ENCODE peak calls at places on chromosomes 7 and 10, in seven cellular contexts. One of them, this sample, is unnamed.

GRCh38 chr10:17673517-17674051 is 29.6 kb downstream of the STAM start:
- DNase-seq in A549: peak; percentile 66
- DNase-seq in ovary: no peak
- DNase-seq in NB4: peak; percentile 25
- DNase-seq in breast epithelium: no peak
- DNase-seq in uterus: no peak
- DNase-seq in IMR-90: peak; percentile 95
- DNase-seq in this sample: peak; percentile 45

GRCh38 chr10:3397231-3397630 is 224.6 kb upstream of the PITRM1 start:
- DNase-seq in breast epithelium: no peak
- DNase-seq in NB4: no peak
- DNase-seq in uterus: no peak
- DNase-seq in A549: peak; percentile 10
- DNase-seq in IMR-90: peak; percentile 40
- DNase-seq in ovary: no peak
- DNase-seq in this sample: no peak

GRCh38 chr10:133460208-133460769 is 6.5 kb downstream of the SCART1 start:
- DNase-seq in IMR-90: no peak
- DNase-seq in uterus: no peak
- DNase-seq in breast epithelium: no peak
- DNase-seq in NB4: no peak
- DNase-seq in A549: no peak
- DNase-seq in ovary: no peak
- DNase-seq in this sample: no peak

GRCh38 chr7:140159487-140159886 is 17.3 kb downstream of the KDM7A start:
- DNase-seq in NB4: no peak
- DNase-seq in ovary: no peak
- DNase-seq in breast epithelium: no peak
- DNase-seq in A549: no peak
- DNase-seq in uterus: no peak
- DNase-seq in IMR-90: peak; percentile 38
- DNase-seq in this sample: no peak

GRCh38 chr10:24465899-24466615 is 257.1 kb downstream of the KIAA1217 start:
- DNase-seq in uterus: no peak
- DNase-seq in A549: peak; percentile 89
- DNase-seq in IMR-90: peak; percentile 96
- DNase-seq in breast epithelium: no peak
- DNase-seq in NB4: peak; percentile 86
- DNase-seq in ovary: no peak
- DNase-seq in this sample: peak; percentile 28

GRCh38 chr10:16408379-16408778 is 28.4 kb upstream of the PTER start:
- DNase-seq in NB4: no peak
- DNase-seq in breast epithelium: no peak
- DNase-seq in uterus: no peak
- DNase-seq in ovary: no peak
- DNase-seq in IMR-90: no peak
- DNase-seq in A549: no peak
- DNase-seq in this sample: no peak

GRCh38 chr7:1526271-1526754 is 4.2 kb upstream of the MAFK start:
- DNase-seq in breast epithelium: no peak
- DNase-seq in uterus: no peak
- DNase-seq in ovary: no peak
- DNase-seq in NB4: no peak
- DNase-seq in IMR-90: no peak
- DNase-seq in A549: no peak
- DNase-seq in this sample: no peak

GRCh38 chr10:113297226-113297625 is 255.6 kb upstream of the HABP2 start:
- DNase-seq in NB4: no peak
- DNase-seq in IMR-90: peak; percentile 14
- DNase-seq in uterus: no peak
- DNase-seq in ovary: no peak
- DNase-seq in A549: no peak
- DNase-seq in breast epithelium: no peak
- DNase-seq in this sample: peak; percentile 29

GRCh38 chr7:151890355-151891004 is 13.6 kb upstream of the PRKAG2 start:
- DNase-seq in A549: no peak
- DNase-seq in breast epithelium: no peak
- DNase-seq in ovary: no peak
- DNase-seq in uterus: no peak
- DNase-seq in NB4: peak; percentile 71
- DNase-seq in IMR-90: no peak
- DNase-seq in this sample: no peak

GRCh38 chr7:121510302-121510701 is 114.2 kb upstream of the FAM3C start:
- DNase-seq in ovary: no peak
- DNase-seq in A549: no peak
- DNase-seq in NB4: peak; percentile 20
- DNase-seq in breast epithelium: no peak
- DNase-seq in IMR-90: no peak
- DNase-seq in uterus: no peak
- DNase-seq in this sample: no peak

GRCh38 chr7:15837627-15838026 is 151.1 kb upstream of the MEOX2 start:
- DNase-seq in uterus: no peak
- DNase-seq in A549: no peak
- DNase-seq in IMR-90: no peak
- DNase-seq in breast epithelium: no peak
- DNase-seq in NB4: no peak
- DNase-seq in ovary: no peak
- DNase-seq in this sample: no peak

GRCh38 chr7:135771961-135772638 is 23.5 kb upstream of the FAM180A start:
- DNase-seq in breast epithelium: no peak
- DNase-seq in uterus: no peak
- DNase-seq in ovary: no peak
- DNase-seq in IMR-90: peak; percentile 90
- DNase-seq in A549: no peak
- DNase-seq in NB4: peak; percentile 89
- DNase-seq in this sample: no peak

GRCh38 chr7:103597606-103598005 is 151.6 kb upstream of the SLC26A5 start:
- DNase-seq in breast epithelium: no peak
- DNase-seq in ovary: no peak
- DNase-seq in uterus: no peak
- DNase-seq in A549: no peak
- DNase-seq in NB4: no peak
- DNase-seq in IMR-90: no peak
- DNase-seq in this sample: no peak

GRCh38 chr7:921581-922333 is 32.7 kb downstream of the ADAP1 start:
- DNase-seq in ovary: peak; percentile 32
- DNase-seq in NB4: no peak
- DNase-seq in uterus: peak; percentile 8
- DNase-seq in IMR-90: no peak
- DNase-seq in breast epithelium: peak; percentile 46
- DNase-seq in A549: no peak
- DNase-seq in this sample: no peak

DNA sequence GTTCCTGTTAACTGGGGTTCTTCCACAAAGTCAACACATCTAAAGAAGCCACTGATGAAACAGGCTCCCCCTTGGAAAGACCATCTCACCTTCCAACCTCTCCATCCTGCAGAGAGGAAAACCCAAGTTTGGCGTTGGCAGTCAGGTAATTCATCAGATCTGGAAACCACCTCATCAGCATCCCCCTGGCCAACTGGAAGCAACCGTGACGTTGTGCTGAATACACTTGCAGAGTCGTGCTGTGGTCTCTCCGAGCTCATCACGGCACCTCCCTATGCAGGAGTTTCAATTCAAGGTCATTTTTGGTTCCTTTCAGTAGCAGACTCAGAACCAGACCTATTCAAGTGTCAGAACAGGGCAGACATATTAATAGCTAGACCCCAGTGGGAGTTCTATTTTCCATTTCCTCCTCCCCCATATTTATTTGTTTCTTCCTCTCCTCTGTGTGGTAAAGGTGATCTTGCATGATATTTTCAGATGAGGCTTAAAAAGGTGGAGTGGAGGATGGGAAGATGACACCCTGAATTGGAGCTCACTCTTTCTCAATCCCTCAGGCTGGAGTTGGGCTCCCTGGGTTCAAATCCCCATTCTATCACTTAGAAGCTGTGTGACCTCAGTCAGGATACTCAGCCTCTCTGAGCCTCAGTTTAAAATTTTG is 149.1 kb upstream of the ADO start:
- DNase-seq in ovary: no peak
- DNase-seq in NB4: no peak
- DNase-seq in uterus: no peak
- DNase-seq in A549: no peak
- DNase-seq in breast epithelium: no peak
- DNase-seq in IMR-90: no peak
- DNase-seq in this sample: no peak
- TF ChIP-seq POLR2A in ovary: no peak
- TF ChIP-seq POLR2A in NB4: no peak
- TF ChIP-seq POLR2A in uterus: no peak
- TF ChIP-seq POLR2A in A549: no peak
- TF ChIP-seq POLR2A in breast epithelium: no peak
- TF ChIP-seq POLR2A in IMR-90: no peak
- TF ChIP-seq POLR2A in this sample: no peak

DNA sequence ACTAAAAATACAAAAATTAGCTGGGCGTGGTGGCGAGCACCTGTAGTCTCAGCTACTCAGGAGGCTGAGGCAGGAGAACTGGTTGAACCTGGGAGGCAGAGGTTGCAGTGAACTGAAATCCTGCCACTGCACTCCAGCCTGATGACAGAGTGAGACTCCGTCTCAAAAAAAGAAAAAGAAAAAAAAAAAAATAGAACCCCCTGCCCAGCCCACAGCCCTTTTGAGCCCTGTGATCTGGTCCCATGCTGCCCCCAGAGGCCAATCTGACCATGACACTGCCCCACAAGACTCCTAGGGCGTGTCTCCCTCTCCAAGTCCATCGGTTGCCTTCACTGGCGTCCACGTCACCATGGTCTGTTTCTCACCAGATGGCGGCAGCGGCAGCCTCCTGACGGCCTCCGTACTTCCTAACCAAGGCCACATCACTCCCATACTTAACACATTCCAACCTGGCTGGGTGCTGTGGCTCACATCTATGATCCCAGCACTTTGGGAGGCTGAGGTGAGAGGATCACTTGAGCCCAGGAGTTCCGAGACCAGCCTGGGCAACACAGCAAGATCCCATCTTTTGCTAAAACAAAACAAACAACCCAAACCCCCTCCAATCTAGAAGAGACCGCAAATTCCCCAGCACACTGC is 18.0 kb downstream of the STX1A start:
- DNase-seq in A549: peak; percentile 74
- DNase-seq in IMR-90: peak; percentile 33
- DNase-seq in breast epithelium: no peak
- DNase-seq in NB4: peak; percentile 65
- DNase-seq in ovary: peak; percentile 62
- DNase-seq in uterus: no peak
- DNase-seq in this sample: no peak
- TF ChIP-seq POLR2A in A549: no peak
- TF ChIP-seq POLR2A in IMR-90: no peak
- TF ChIP-seq POLR2A in breast epithelium: no peak
- TF ChIP-seq POLR2A in NB4: no peak
- TF ChIP-seq POLR2A in ovary: no peak
- TF ChIP-seq POLR2A in uterus: no peak
- TF ChIP-seq POLR2A in this sample: no peak

DNA sequence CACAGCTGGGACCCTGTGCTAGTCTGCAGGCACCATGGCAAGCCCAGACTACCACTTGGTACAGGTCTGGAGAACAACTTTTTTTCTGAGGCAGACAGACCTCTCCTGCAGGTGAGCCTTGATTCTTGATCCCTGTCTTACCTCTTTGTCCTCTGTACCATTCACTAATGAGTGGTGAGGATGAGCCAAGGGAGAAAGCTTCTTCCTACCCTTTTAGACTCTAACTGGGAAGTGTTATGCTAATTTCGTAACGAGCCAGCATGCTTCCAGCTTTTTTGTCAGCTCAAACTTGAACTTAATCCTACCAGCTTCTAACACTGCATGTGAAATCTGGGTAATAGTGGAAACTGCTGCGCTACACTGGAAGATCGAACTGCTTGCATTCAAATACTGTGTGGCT is 87.0 kb downstream of the NEUROD6 start:
- DNase-seq in IMR-90: no peak
- DNase-seq in ovary: no peak
- DNase-seq in breast epithelium: no peak
- DNase-seq in uterus: no peak
- DNase-seq in NB4: no peak
- DNase-seq in A549: no peak
- DNase-seq in this sample: no peak
- TF ChIP-seq POLR2A in IMR-90: no peak
- TF ChIP-seq POLR2A in ovary: no peak
- TF ChIP-seq POLR2A in breast epithelium: no peak
- TF ChIP-seq POLR2A in uterus: no peak
- TF ChIP-seq POLR2A in NB4: no peak
- TF ChIP-seq POLR2A in A549: no peak
- TF ChIP-seq POLR2A in this sample: no peak

GRCh38 chr7:47473499-47474210 is 108.3 kb downstream of the TNS3 start:
- DNase-seq in uterus: no peak
- DNase-seq in IMR-90: peak; percentile 58
- DNase-seq in NB4: peak; percentile 54
- DNase-seq in ovary: no peak
- DNase-seq in breast epithelium: no peak
- DNase-seq in A549: no peak
- DNase-seq in this sample: no peak

GRCh38 chr7:47477191-47478016 is 104.5 kb downstream of the TNS3 start:
- DNase-seq in breast epithelium: no peak
- DNase-seq in uterus: no peak
- DNase-seq in NB4: no peak
- DNase-seq in IMR-90: no peak
- DNase-seq in A549: no peak
- DNase-seq in ovary: no peak
- DNase-seq in this sample: no peak

GRCh38 chr7:47474211-47474936 is 107.5 kb downstream of the TNS3 start:
- DNase-seq in ovary: no peak
- DNase-seq in uterus: no peak
- DNase-seq in A549: no peak
- DNase-seq in IMR-90: peak; percentile 28
- DNase-seq in NB4: no peak
- DNase-seq in breast epithelium: no peak
- DNase-seq in this sample: no peak

GRCh38 chr7:47475880-47476227 is 106.1 kb downstream of the TNS3 start:
- DNase-seq in uterus: no peak
- DNase-seq in A549: no peak
- DNase-seq in IMR-90: no peak
- DNase-seq in NB4: no peak
- DNase-seq in breast epithelium: no peak
- DNase-seq in ovary: no peak
- DNase-seq in this sample: no peak

DNA sequence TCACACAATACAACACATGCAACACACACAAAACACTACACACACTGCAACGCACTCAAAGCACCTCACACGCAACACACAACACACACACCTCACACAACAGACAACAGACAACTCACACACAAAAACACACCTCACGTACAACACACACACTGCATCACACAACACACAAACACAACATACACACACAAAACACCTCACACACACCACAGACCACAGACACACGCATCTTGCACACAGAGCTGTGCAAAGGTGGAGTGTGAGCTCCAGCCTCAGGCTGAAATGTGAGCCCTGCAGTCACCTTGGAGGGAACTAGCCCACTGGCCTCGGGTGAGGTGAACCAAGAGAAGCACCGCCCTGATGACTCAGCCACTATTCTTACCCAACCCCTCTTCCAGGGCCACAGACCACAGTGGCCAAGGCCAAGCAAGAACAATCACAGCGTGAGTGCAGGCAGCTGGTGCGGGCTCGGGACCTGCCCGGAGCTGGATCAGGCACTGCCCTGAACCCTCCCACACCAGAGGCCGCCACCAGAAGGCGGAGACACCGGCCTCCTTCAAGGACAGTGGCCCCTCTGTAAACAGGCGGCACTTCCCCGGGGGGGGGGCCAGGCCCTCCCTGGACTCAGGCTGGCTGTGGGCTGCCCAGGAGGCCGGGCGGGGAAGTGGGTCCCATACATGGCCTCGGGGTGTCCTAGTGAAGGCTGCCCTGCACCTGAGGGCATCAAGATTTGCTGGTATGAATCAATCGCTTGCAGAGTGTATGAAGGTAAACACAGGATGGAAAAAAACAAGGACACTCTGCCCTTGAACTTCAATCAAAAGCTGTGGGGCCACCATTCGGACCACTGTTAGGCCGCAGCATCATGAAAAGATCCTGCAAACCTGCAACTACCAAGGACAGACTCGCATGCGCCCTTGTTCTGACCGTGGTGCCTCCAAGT is 106.7 kb downstream of the TNS3 start:
- DNase-seq in uterus: peak; percentile 87
- DNase-seq in ovary: peak; percentile 92
- DNase-seq in IMR-90: peak; percentile 96
- DNase-seq in NB4: peak; percentile 97
- DNase-seq in breast epithelium: peak; percentile 85
- DNase-seq in A549: peak; percentile 95
- DNase-seq in this sample: peak; percentile 100
- TF ChIP-seq POLR2A in uterus: no peak
- TF ChIP-seq POLR2A in ovary: peak; percentile 38
- TF ChIP-seq POLR2A in IMR-90: peak; percentile 49
- TF ChIP-seq POLR2A in NB4: no peak
- TF ChIP-seq POLR2A in breast epithelium: no peak
- TF ChIP-seq POLR2A in A549: no peak
- TF ChIP-seq POLR2A in this sample: peak; percentile 46

This sample was measured in H54.